ENCODE peak calls at places on chromosome 16, in six cellular contexts. One of them, this sample, is unnamed.

GRCh38 chr16:27639588-27640276 is 89.8 kb downstream of the KATNIP start:
- DNase-seq in GM12891: peak; percentile 67
- DNase-seq in GM12878: peak; percentile 2
- DNase-seq in HepG2: peak; percentile 58
- DNase-seq in H1: no peak
- DNase-seq in K562: peak; percentile 79
- DNase-seq in this sample: peak; percentile 58

GRCh38 chr16:88844412-88845118 is 12.2 kb downstream of the GALNS start:
- DNase-seq in GM12891: no peak
- DNase-seq in K562: no peak
- DNase-seq in H1: no peak
- DNase-seq in HepG2: no peak
- DNase-seq in GM12878: no peak
- DNase-seq in this sample: no peak

GRCh38 chr16:11236855-11237254 is 19.1 kb downstream of the SOCS1 start:
- DNase-seq in GM12878: no peak
- DNase-seq in HepG2: no peak
- DNase-seq in H1: no peak
- DNase-seq in GM12891: no peak
- DNase-seq in K562: no peak
- DNase-seq in this sample: no peak

GRCh38 chr16:84834403-84834772 is 14.6 kb downstream of the CRISPLD2 start:
- DNase-seq in K562: no peak
- DNase-seq in GM12878: no peak
- DNase-seq in GM12891: no peak
- DNase-seq in HepG2: no peak
- DNase-seq in H1: no peak
- DNase-seq in this sample: no peak

GRCh38 chr16:66291833-66292232 is 74.7 kb upstream of the CDH5 start:
- DNase-seq in K562: no peak
- DNase-seq in GM12878: no peak
- DNase-seq in HepG2: no peak
- DNase-seq in GM12891: no peak
- DNase-seq in H1: no peak
- DNase-seq in this sample: no peak

GRCh38 chr16:53881371-53881770 is 177.4 kb downstream of the FTO start:
- DNase-seq in GM12891: no peak
- DNase-seq in K562: no peak
- DNase-seq in GM12878: no peak
- DNase-seq in H1: no peak
- DNase-seq in HepG2: peak; percentile 87
- DNase-seq in this sample: no peak

GRCh38 chr16:48102083-48103008 is 53.4 kb downstream of the ABCC12 start:
- DNase-seq in K562: no peak
- DNase-seq in H1: no peak
- DNase-seq in GM12891: no peak
- DNase-seq in GM12878: no peak
- DNase-seq in HepG2: no peak
- DNase-seq in this sample: no peak

GRCh38 chr16:12398029-12398735 is 405.5 kb downstream of the CPPED1 start:
- DNase-seq in GM12878: no peak
- DNase-seq in GM12891: no peak
- DNase-seq in HepG2: no peak
- DNase-seq in H1: no peak
- DNase-seq in K562: no peak
- DNase-seq in this sample: no peak

GRCh38 chr16:84502581-84502980 is 1.9 kb downstream of the MEAK7 start:
- DNase-seq in GM12878: no peak
- DNase-seq in K562: no peak
- DNase-seq in HepG2: no peak
- DNase-seq in H1: no peak
- DNase-seq in GM12891: no peak
- DNase-seq in this sample: no peak

GRCh38 chr16:18936727-18937340 is 10.6 kb upstream of the SMG1 start:
- DNase-seq in HepG2: peak; percentile 92
- DNase-seq in GM12891: no peak
- DNase-seq in K562: no peak
- DNase-seq in H1: no peak
- DNase-seq in GM12878: no peak
- DNase-seq in this sample: no peak

GRCh38 chr16:27822529-27823437 is 240.7 kb downstream of the GSG1L start:
- DNase-seq in GM12891: no peak
- DNase-seq in H1: no peak
- DNase-seq in HepG2: no peak
- DNase-seq in GM12878: no peak
- DNase-seq in K562: no peak
- DNase-seq in this sample: no peak

GRCh38 chr16:10876799-10877341 is at the start of gene CIITA:
- DNase-seq in HepG2: no peak
- DNase-seq in K562: no peak
- DNase-seq in GM12878: peak; percentile 97
- DNase-seq in GM12891: peak; percentile 58
- DNase-seq in H1: no peak
- DNase-seq in this sample: peak; percentile 63

GRCh38 chr16:57906385-57907316 is 64.3 kb downstream of the CNGB1 start:
- DNase-seq in GM12891: no peak
- DNase-seq in GM12878: no peak
- DNase-seq in HepG2: no peak
- DNase-seq in H1: no peak
- DNase-seq in K562: peak; percentile 38
- DNase-seq in this sample: peak; percentile 29

GRCh38 chr16:66668777-66669444 is 27.6 kb downstream of the CMTM4 start:
- DNase-seq in HepG2: no peak
- DNase-seq in K562: no peak
- DNase-seq in GM12878: no peak
- DNase-seq in H1: no peak
- DNase-seq in GM12891: no peak
- DNase-seq in this sample: no peak

DNA sequence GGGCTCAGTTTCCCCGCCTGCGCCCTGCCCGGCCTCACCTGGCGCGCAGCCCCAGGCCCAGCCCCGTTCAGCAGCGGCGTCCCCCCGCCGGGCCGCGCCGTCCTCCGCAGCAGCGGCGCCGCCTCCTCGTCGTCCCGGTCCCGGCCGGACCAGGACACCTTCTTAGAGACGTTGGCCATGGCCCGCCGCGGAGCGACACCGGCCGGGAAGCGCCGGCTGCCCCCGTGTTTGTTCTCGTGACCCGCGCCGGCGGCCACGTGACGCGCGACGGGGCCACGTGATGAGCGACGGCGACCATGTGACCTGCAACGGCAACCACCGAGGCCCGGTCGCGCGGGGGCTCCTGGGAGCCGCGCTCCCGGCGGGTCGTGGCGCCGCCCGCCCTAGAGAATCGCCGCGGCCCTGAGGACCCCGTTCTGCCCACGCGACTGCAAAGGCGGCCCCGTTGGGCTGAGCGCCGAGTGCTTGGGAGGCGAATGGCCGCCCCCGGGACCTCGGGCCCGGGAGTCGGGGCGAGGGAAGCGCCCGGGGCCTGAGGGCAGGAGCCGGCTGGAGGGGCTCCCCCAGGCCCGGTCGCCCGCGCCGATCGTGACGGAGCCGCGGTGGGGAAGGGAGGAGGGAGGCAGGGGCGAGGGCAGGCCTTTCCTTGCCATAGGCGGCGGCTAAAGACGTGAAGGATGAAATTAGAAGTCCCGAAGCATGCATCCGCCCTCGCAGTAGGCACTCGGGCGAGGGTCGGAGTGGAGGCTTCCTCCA is at the start of gene CLCN7:
- DNase-seq in K562: peak; percentile 93
- DNase-seq in H1: peak; percentile 25
- DNase-seq in HepG2: peak; percentile 67
- DNase-seq in GM12878: no peak
- DNase-seq in GM12891: peak; percentile 99
- DNase-seq in this sample: peak; percentile 99
- TF ChIP-seq POLR2A in K562: peak; percentile 88
- TF ChIP-seq POLR2A in H1: peak; percentile 86
- TF ChIP-seq POLR2A in HepG2: peak; percentile 91
- TF ChIP-seq POLR2A in GM12878: peak; percentile 95
- TF ChIP-seq POLR2A in GM12891: peak; percentile 88
- TF ChIP-seq POLR2A in this sample: peak; percentile 90

DNA sequence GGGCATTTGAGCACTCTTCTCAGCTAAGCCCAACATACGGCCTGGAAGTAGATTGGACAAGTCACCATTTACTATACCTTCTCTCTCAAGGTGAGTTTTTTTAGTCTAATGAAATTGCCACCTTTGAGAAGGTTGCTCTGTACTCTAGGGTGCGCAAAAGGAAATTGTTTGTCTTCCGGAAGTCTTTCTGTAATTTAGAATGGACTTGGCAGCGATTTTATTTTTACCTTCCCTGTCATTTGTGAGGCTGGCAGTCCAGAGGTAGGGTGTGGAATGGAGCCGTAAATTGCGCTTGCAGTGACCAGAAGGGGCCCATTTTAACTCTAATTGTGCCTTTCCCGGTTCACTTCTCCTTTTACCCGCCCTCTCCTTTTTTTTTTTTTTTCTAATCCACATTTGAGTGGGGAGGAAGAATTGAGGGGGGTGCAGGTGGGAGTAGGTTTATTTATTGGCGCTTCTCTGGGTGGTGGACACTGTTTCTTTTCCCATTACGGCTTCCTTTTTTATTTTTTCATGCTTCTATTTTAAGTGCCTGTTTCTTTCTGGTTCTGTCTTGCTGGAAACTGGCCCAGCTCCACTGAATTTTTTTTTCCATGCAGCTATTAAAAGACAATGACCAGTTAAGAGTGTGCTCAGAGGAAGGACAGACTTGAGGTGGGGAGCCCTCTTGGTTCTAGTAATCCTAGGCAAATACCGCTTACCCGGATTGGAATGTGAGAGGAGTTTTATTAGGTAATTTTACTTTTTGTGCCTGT is 89.7 kb upstream of the CLEC18A start:
- DNase-seq in HepG2: no peak
- DNase-seq in GM12878: no peak
- DNase-seq in K562: no peak
- DNase-seq in GM12891: no peak
- DNase-seq in H1: no peak
- DNase-seq in this sample: no peak
- TF ChIP-seq TAF1 in HepG2: no peak
- TF ChIP-seq TAF1 in GM12878: no peak
- TF ChIP-seq TAF1 in K562: no peak
- TF ChIP-seq TAF1 in GM12891: no peak
- TF ChIP-seq TAF1 in H1: no peak
- TF ChIP-seq TAF1 in this sample: no peak

DNA sequence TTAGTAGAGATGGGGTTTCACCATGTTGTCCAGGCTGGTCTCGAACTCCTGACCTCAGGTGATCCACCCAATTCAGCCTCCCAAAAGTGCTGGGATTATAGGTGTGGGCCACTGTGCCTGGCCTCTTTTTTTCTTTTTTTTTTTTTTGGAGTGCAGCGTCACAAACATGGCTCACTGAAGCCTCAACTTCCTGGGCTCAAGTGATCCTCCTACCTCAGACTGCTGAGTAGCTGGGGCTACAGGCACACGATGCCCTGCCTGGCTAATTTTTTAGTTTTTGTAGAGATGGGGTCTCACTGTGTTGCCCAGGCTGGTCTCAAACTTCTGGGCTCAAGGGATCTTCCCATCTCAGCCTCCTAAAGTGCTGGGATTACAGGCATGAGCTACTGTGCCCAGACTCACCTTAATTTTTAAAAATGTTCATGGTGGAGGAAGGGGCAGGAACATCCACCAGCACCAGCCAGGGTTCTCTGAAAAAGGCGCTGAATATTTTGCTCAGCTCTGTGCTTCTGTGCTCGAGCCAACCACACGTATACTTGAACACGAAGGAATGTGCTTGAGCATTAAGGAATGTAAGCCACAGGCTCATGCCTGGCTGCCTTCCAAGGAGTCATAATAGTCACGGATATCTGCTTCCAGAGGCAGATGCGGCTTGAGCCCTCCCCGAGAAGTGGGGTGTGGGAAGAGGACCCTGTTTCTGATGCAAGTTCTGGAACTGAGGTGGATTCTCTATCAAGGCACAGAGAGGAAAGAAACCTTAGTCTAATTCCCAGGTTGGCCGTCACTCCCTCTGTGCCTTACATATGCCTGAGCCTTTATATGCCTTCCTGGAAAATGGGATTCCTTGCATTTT is 65.5 kb upstream of the CREBBP start:
- DNase-seq in GM12891: no peak
- DNase-seq in H1: no peak
- DNase-seq in GM12878: no peak
- DNase-seq in HepG2: peak; percentile 20
- DNase-seq in K562: no peak
- DNase-seq in this sample: no peak
- TF ChIP-seq POLR2AphosphoS5 in GM12891: no peak
- TF ChIP-seq POLR2AphosphoS5 in H1: no peak
- TF ChIP-seq POLR2AphosphoS5 in GM12878: no peak
- TF ChIP-seq POLR2AphosphoS5 in HepG2: no peak
- TF ChIP-seq POLR2AphosphoS5 in K562: no peak
- TF ChIP-seq POLR2AphosphoS5 in this sample: no peak

GRCh38 chr16:77214411-77215138 is 15.4 kb downstream of the SYCE1L start:
- DNase-seq in H1: no peak
- DNase-seq in GM12891: no peak
- DNase-seq in GM12878: no peak
- DNase-seq in K562: no peak
- DNase-seq in HepG2: no peak
- DNase-seq in this sample: no peak

GRCh38 chr16:77213542-77214108 is 14.4 kb downstream of the SYCE1L start:
- DNase-seq in K562: no peak
- DNase-seq in H1: no peak
- DNase-seq in HepG2: peak; percentile 46
- DNase-seq in GM12891: no peak
- DNase-seq in GM12878: no peak
- DNase-seq in this sample: no peak

GRCh38 chr16:77208382-77208781 is 9.2 kb downstream of the SYCE1L start:
- DNase-seq in GM12891: no peak
- DNase-seq in H1: no peak
- DNase-seq in K562: no peak
- DNase-seq in HepG2: no peak
- DNase-seq in GM12878: no peak
- DNase-seq in this sample: no peak

GRCh38 chr16:77211880-77212735 is 12.9 kb downstream of the SYCE1L start:
- DNase-seq in GM12878: no peak
- DNase-seq in H1: peak; percentile 80
- DNase-seq in HepG2: no peak
- DNase-seq in GM12891: peak; percentile 74
- DNase-seq in K562: peak; percentile 87
- DNase-seq in this sample: peak; percentile 64

DNA sequence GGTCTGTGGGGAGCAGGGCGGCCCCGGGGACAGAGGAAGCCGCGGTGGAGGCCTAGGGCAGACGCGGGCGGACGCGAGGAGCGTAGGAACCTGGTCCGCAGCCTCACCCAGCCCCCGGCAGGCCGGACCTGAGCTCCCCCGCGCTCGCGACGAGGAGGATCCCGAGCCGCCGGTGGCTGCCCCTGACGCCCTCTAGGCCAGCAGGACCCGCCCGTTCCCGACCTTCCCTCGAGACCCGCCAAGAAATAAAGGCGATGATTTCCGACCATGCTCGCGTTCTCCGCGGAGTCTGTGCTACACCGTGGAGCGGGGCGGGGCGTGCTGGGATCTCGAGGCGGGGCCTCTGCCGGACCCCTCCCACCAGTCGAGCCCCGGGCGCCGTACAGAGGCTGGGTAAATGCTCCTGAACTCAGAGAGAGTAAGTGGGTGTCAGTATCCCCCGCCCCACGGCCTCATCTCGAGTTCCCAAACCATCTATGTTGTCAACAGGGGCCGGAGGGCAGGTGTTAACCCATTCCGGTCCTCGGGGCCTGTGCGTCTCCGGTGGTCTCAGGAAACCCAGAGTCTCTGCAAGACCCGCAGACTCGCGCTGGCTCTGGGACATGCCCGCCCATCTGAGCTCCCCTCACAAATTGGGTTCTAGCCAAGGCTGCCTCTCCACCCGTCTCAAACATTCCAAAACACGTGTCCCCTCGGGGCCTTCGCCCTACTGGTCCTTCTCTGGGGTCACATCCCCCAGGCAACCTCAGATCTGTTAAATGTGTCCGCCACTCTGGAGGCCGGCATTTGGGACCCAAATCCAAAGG is 13.7 kb downstream of the SYCE1L start:
- DNase-seq in GM12878: no peak
- DNase-seq in H1: no peak
- DNase-seq in K562: peak; percentile 83
- DNase-seq in GM12891: peak; percentile 57
- DNase-seq in HepG2: no peak
- DNase-seq in this sample: peak; percentile 61
- TF ChIP-seq POLR2A in GM12878: no peak
- TF ChIP-seq POLR2A in H1: peak; percentile 82
- TF ChIP-seq POLR2A in K562: no peak
- TF ChIP-seq POLR2A in GM12891: no peak
- TF ChIP-seq POLR2A in HepG2: no peak
- TF ChIP-seq POLR2A in this sample: no peak